ENCODE peak calls at places on chromosomes 7 and 10, in four cellular contexts. One of them, this sample, is unnamed.

GRCh38 chr7:83684928-83685327 is 36.0 kb upstream of the SEMA3E start:
- DNase-seq in KG1: no peak
- DNase-seq in ecto neural progenitor cell: no peak
- DNase-seq in Ammon's horn: no peak
- DNase-seq in this sample: no peak

GRCh38 chr7:4645241-4645640 is 36.9 kb upstream of the FOXK1 start:
- DNase-seq in KG1: no peak
- DNase-seq in ecto neural progenitor cell: no peak
- DNase-seq in Ammon's horn: no peak
- DNase-seq in this sample: no peak

GRCh38 chr10:13392701-13393100 is 44.6 kb upstream of the SEPHS1 start:
- DNase-seq in KG1: no peak
- DNase-seq in ecto neural progenitor cell: no peak
- DNase-seq in Ammon's horn: no peak
- DNase-seq in this sample: no peak

GRCh38 chr7:93307943-93308342 is 75.8 kb downstream of the VPS50 start:
- DNase-seq in KG1: no peak
- DNase-seq in ecto neural progenitor cell: no peak
- DNase-seq in Ammon's horn: no peak
- DNase-seq in this sample: no peak

GRCh38 chr10:84294766-84295447 is 33.5 kb upstream of the CCSER2 start:
- DNase-seq in KG1: no peak
- DNase-seq in ecto neural progenitor cell: no peak
- DNase-seq in Ammon's horn: no peak
- DNase-seq in this sample: no peak

GRCh38 chr7:140485463-140486265 is 6.4 kb upstream of the MKRN1 start:
- DNase-seq in KG1: no peak
- DNase-seq in ecto neural progenitor cell: no peak
- DNase-seq in Ammon's horn: no peak
- DNase-seq in this sample: no peak

GRCh38 chr10:22103701-22104100 is 100.2 kb upstream of the DNAJC1 start:
- DNase-seq in KG1: no peak
- DNase-seq in ecto neural progenitor cell: no peak
- DNase-seq in Ammon's horn: no peak
- DNase-seq in this sample: no peak

GRCh38 chr10:12512292-12513002 is 163.1 kb downstream of the CAMK1D start:
- DNase-seq in KG1: no peak
- DNase-seq in ecto neural progenitor cell: no peak
- DNase-seq in Ammon's horn: no peak
- DNase-seq in this sample: no peak

GRCh38 chr7:67493386-67493785 is 496.8 kb downstream of the TYW1 start:
- DNase-seq in KG1: no peak
- DNase-seq in ecto neural progenitor cell: no peak
- DNase-seq in Ammon's horn: no peak
- DNase-seq in this sample: no peak

GRCh38 chr7:105389090-105389650 is 449 bp upstream of the SRPK2 start:
- DNase-seq in KG1: no peak
- DNase-seq in ecto neural progenitor cell: no peak
- DNase-seq in Ammon's horn: peak
- DNase-seq in this sample: peak

GRCh38 chr7:26436996-26437547 is 145.4 kb downstream of the SNX10 start:
- DNase-seq in KG1: no peak
- DNase-seq in ecto neural progenitor cell: no peak
- DNase-seq in Ammon's horn: no peak
- DNase-seq in this sample: no peak

GRCh38 chr10:91163269-91163708 is 57.2 kb upstream of the PCGF5 start:
- DNase-seq in KG1: peak
- DNase-seq in ecto neural progenitor cell: peak
- DNase-seq in Ammon's horn: peak
- DNase-seq in this sample: no peak

GRCh38 chr10:88474884-88475844 is 108.0 kb downstream of the RNLS start:
- DNase-seq in KG1: no peak
- DNase-seq in ecto neural progenitor cell: no peak
- DNase-seq in Ammon's horn: no peak
- DNase-seq in this sample: no peak

GRCh38 chr10:63164045-63164722 is 31.1 kb downstream of the NRBF2 start:
- DNase-seq in KG1: no peak
- DNase-seq in ecto neural progenitor cell: no peak
- DNase-seq in Ammon's horn: no peak
- DNase-seq in this sample: no peak

GRCh38 chr10:74194999-74195398 is 44.0 kb downstream of the ADK start:
- DNase-seq in KG1: no peak
- DNase-seq in ecto neural progenitor cell: no peak
- DNase-seq in Ammon's horn: no peak
- DNase-seq in this sample: no peak

GRCh38 chr7:76430211-76430610 is 5.5 kb downstream of the ZP3 start:
- DNase-seq in KG1: no peak
- DNase-seq in ecto neural progenitor cell: no peak
- DNase-seq in Ammon's horn: no peak
- DNase-seq in this sample: no peak

GRCh38 chr7:12550956-12551355 is 19.6 kb upstream of the SCIN start:
- DNase-seq in KG1: no peak
- DNase-seq in ecto neural progenitor cell: no peak
- DNase-seq in Ammon's horn: no peak
- DNase-seq in this sample: no peak

GRCh38 chr10:132471125-132471451 is 66.5 kb upstream of the INPP5A start:
- DNase-seq in KG1: no peak
- DNase-seq in ecto neural progenitor cell: no peak
- DNase-seq in Ammon's horn: no peak
- DNase-seq in this sample: no peak

GRCh38 chr7:142626420-142627035 is 122.7 kb upstream of the PRSS1 start:
- DNase-seq in KG1: no peak
- DNase-seq in ecto neural progenitor cell: peak
- DNase-seq in Ammon's horn: peak
- DNase-seq in this sample: peak

GRCh38 chr10:69901623-69902505 is 100.2 kb downstream of the COL13A1 start:
- DNase-seq in KG1: no peak
- DNase-seq in ecto neural progenitor cell: peak
- DNase-seq in Ammon's horn: peak
- DNase-seq in this sample: no peak

GRCh38 chr7:107501593-107501992 is 31.7 kb downstream of the GPR22 start:
- DNase-seq in KG1: no peak
- DNase-seq in ecto neural progenitor cell: no peak
- DNase-seq in Ammon's horn: peak
- DNase-seq in this sample: peak

GRCh38 chr10:43964486-43964885 is 315.8 kb upstream of the ZNF32 start:
- DNase-seq in KG1: no peak
- DNase-seq in ecto neural progenitor cell: no peak
- DNase-seq in Ammon's horn: no peak
- DNase-seq in this sample: no peak

GRCh38 chr7:96837583-96837982 is 127.9 kb upstream of the SEM1 start:
- DNase-seq in KG1: no peak
- DNase-seq in ecto neural progenitor cell: no peak
- DNase-seq in Ammon's horn: no peak
- DNase-seq in this sample: no peak

GRCh38 chr7:143980746-143981510 is 19.2 kb upstream of the OR6B1 start:
- DNase-seq in KG1: no peak
- DNase-seq in ecto neural progenitor cell: no peak
- DNase-seq in Ammon's horn: no peak
- DNase-seq in this sample: no peak

GRCh38 chr7:130486114-130486962 is 5.5 kb upstream of the MEST start:
- DNase-seq in KG1: peak
- DNase-seq in ecto neural progenitor cell: peak
- DNase-seq in Ammon's horn: peak
- DNase-seq in this sample: peak

GRCh38 chr7:67463983-67464382 is 467.4 kb downstream of the TYW1 start:
- DNase-seq in KG1: no peak
- DNase-seq in ecto neural progenitor cell: no peak
- DNase-seq in Ammon's horn: peak
- DNase-seq in this sample: peak

GRCh38 chr7:105461518-105461917 is 60.6 kb downstream of the PUS7 start:
- DNase-seq in KG1: no peak
- DNase-seq in ecto neural progenitor cell: no peak
- DNase-seq in Ammon's horn: no peak
- DNase-seq in this sample: no peak

GRCh38 chr7:140623995-140624902 is 16.4 kb downstream of the DENND2A start:
- DNase-seq in KG1: no peak
- DNase-seq in ecto neural progenitor cell: no peak
- DNase-seq in Ammon's horn: no peak
- DNase-seq in this sample: no peak

GRCh38 chr7:151768805-151769188 is 108.1 kb downstream of the PRKAG2 start:
- DNase-seq in KG1: no peak
- DNase-seq in ecto neural progenitor cell: no peak
- DNase-seq in Ammon's horn: no peak
- DNase-seq in this sample: no peak

GRCh38 chr10:47456096-47456485 is 27.8 kb downstream of the ANXA8 start:
- DNase-seq in KG1: no peak
- DNase-seq in ecto neural progenitor cell: peak
- DNase-seq in Ammon's horn: no peak
- DNase-seq in this sample: no peak

GRCh38 chr10:102086196-102086595 is 21.0 kb downstream of the HPS6 start:
- DNase-seq in KG1: no peak
- DNase-seq in ecto neural progenitor cell: no peak
- DNase-seq in Ammon's horn: no peak
- DNase-seq in this sample: no peak

GRCh38 chr10:129707406-129708388 is 240.7 kb downstream of the MGMT start:
- DNase-seq in KG1: no peak
- DNase-seq in ecto neural progenitor cell: no peak
- DNase-seq in Ammon's horn: no peak
- DNase-seq in this sample: no peak